ENCODE peak calls at places on chromosome X, in four cellular contexts. H, D, I and N are unnamed samples.

GRCh38 chrX:108072746-108073145 is 18.6 kb downstream of the PSMD10 start:
- DNase-seq in D (no peak), I (peak), H (no peak), N (no peak)

GRCh38 chrX:124098089-124098488 is 136.6 kb downstream of the STAG2 start:
- DNase-seq in H (no peak), D (no peak), I (peak), N (peak)

GRCh38 chrX:74250574-74250973 is 53.4 kb upstream of the ZCCHC13 start:
- DNase-seq in H (no peak), I (no peak), D (no peak), N (peak)

GRCh38 chrX:9071031-9071650 is 37.2 kb upstream of the FAM9B start:
- DNase-seq in D (no peak), H (no peak), I (peak), N (no peak)

GRCh38 chrX:9293051-9293496 is 171.8 kb upstream of the TBL1X start:
- DNase-seq in H (peak), I (no peak), D (peak), N (peak)

GRCh38 chrX:50723006-50723405 is 91.0 kb downstream of the SHROOM4 start:
- DNase-seq in D (no peak), H (no peak), I (no peak), N (no peak)

GRCh38 chrX:37873220-37873619 is 25.8 kb upstream of the DYNLT3 start:
- DNase-seq in I (no peak), H (no peak), D (no peak), N (no peak)

GRCh38 chrX:74585766-74586165 is 28.7 kb downstream of the RLIM start:
- DNase-seq in D (no peak), H (no peak), I (no peak), N (no peak)

GRCh38 chrX:46757593-46757992 is 1.3 kb downstream of the SLC9A7 start:
- DNase-seq in H (no peak), D (no peak), I (peak), N (no peak)

GRCh38 chrX:56066016-56066415 is 166.1 kb upstream of the KLF8 start:
- DNase-seq in H (no peak), D (no peak), I (no peak), N (no peak)

GRCh38 chrX:68249401-68249831 is 183.9 kb downstream of the OPHN1 start:
- DNase-seq in D (no peak), I (no peak), H (no peak), N (no peak)

GRCh38 chrX:19670321-19670750 is 155.0 kb upstream of the MAP3K15 start:
- DNase-seq in I (peak), D (no peak), H (no peak), N (no peak)

GRCh38 chrX:109475174-109475891 is 6.6 kb downstream of the GUCY2F start:
- DNase-seq in I (peak), D (peak), H (peak), N (peak)

GRCh38 chrX:17174671-17175070 is 200.3 kb upstream of the NHS start:
- DNase-seq in I (no peak), D (no peak), H (no peak), N (no peak)

GRCh38 chrX:65706041-65706828 is 38.8 kb downstream of the MSN start:
- DNase-seq in I (peak), D (no peak), H (no peak), N (peak)

GRCh38 chrX:31331045-31331444 is 259.2 kb upstream of the FTHL17 start:
- DNase-seq in D (no peak), H (no peak), I (no peak), N (no peak)

GRCh38 chrX:16785247-16786138 is 773 bp upstream of the TXLNG start:
- DNase-seq in D (no peak), H (no peak), I (no peak), N (no peak)

GRCh38 chrX:97931586-97931985 is 1047.9 kb downstream of the RPA4 start:
- DNase-seq in H (no peak), I (no peak), D (no peak), N (no peak)

GRCh38 chrX:155893513-155893912 is 12.4 kb downstream of the VAMP7 start:
- DNase-seq in H (no peak), I (no peak), D (no peak), N (no peak)

GRCh38 chrX:15343075-15343476 is 7.8 kb upstream of the PIGA start:
- DNase-seq in I (peak), D (no peak), H (no peak), N (no peak)

GRCh38 chrX:12970691-12971202 is 4.2 kb upstream of the TMSB4X start:
- DNase-seq in H (peak), D (no peak), I (peak), N (peak)

GRCh38 chrX:30635630-30636029 is 17.6 kb upstream of the GK start:
- DNase-seq in I (peak), H (no peak), D (no peak), N (no peak)

GRCh38 chrX:116823677-116824076 is 360.9 kb upstream of the CT83 start:
- DNase-seq in D (no peak), I (no peak), H (no peak), N (no peak)

GRCh38 chrX:63855896-63856295 is 70.9 kb upstream of the ARHGEF9 start:
- DNase-seq in I (peak), H (no peak), D (no peak), N (peak)

GRCh38 chrX:17637235-17637634 is 100.1 kb upstream of the SCML1 start:
- DNase-seq in I (no peak), D (no peak), H (no peak), N (no peak)

DNA sequence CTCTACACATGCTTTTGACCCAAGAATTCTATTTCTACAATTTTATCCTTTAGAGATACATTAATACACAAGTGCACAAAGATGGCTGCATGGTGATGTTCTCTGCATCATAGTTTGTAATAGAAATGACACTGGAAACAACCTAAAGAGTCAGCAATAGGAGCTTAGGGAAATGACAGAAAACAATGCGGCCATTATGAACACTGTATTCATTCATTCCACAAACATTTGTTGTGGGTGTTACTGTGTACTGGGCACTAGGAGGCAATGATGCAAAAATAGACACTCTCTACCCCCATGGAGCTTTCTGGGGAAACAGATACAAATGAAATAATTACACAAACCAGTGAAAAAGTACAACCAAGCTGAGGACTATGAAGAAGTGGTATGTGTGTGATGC is 32.0 kb downstream of the IDS start:
- DNase-seq in D (no peak), I (no peak), H (no peak), N (no peak)
- H4K8ac ChIP-seq in D (no peak), I (no peak), H (no peak), N (no peak)

DNA sequence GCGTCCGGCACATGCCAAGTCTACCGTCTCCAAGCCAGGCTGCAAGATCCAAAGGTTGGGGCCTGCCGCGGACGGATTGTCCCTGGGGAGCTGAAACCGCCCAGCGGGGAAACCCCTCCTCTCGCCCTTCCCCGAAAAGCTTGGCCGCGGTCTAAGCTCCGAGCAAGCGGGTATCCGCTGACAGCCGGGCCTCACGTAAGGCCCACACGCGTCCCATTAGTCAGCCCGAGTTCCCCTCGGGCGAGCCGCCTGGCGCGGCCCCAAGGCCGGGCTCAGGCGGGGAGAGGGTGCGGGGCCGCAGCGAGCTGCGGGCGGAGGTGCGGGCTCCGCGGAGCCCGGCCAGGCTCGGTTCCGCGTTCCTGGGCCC is 6.9 kb upstream of the BCOR start:
- DNase-seq in H (no peak), I (peak), D (no peak), N (peak)
- H2BK120ac ChIP-seq in H (no peak), I (no peak), D (no peak), N (no peak)

GRCh38 chrX:40720386-40720785 is 15.0 kb downstream of the MED14 start:
- DNase-seq in I (no peak), H (no peak), D (no peak), N (no peak)

GRCh38 chrX:40720811-40721210 is 14.5 kb downstream of the MED14 start:
- DNase-seq in D (no peak), H (no peak), I (no peak), N (no peak)

GRCh38 chrX:40721489-40722106 is 13.7 kb downstream of the MED14 start:
- DNase-seq in H (no peak), I (no peak), D (no peak), N (peak)

GRCh38 chrX:40719731-40720130 is 15.6 kb downstream of the MED14 start:
- DNase-seq in I (peak), D (no peak), H (no peak), N (no peak)

DNA sequence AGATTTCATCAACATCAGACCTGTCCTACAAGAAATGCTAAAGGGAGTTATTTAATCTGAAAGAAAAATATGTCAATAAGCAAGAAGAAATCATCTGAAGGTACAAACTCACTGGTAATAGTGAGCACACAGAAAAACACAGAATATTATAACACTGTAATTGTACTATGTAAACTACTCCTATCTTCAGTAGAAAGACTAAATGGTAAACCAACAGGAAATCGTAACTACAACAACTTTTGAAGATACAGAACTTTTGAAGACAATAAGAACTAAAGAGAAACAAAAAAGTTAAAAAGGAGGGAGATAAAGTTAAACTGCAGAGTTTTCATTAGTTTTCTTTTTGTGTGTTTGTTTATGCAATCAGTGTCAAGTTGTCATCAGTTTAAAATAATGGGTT is 12.4 kb downstream of the MED14 start:
- DNase-seq in H (no peak), D (no peak), I (no peak), N (no peak)
- H4K5ac ChIP-seq in H (no peak), D (no peak), I (no peak), N (no peak)

GRCh38 chrX:130830599-130831346 is 72.2 kb downstream of the ENOX2 start:
- DNase-seq in H (no peak), D (no peak), I (no peak), N (no peak)
- H4K8ac ChIP-seq in H (no peak), D (no peak), I (no peak), N (no peak)

DNA sequence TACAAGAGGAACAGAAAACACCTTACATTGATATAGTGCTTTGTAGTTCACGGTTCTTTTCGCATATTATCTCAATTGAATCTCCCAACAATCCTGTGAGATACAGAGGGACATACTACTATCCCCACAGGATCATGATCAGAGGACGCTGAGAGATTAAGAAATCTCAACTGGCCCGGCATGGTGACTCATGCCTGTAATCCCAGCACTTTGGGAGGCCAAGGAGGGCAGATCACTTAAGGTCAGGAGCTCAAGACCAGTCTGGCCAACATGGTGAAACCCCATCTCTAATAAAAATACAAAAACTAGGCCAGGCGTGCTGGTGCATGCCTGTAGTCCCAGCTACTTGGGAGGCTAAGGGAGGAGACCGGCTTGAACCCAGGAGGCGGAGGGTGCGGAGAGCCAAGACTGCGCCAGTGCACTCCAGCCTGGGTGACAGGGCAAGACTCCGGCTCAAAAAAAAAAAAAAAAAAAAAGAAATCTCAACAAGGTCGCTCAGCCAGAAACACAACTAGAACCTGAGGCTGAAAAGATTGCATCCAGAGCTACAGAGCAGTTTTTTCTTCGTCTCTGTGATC is 7.4 kb downstream of the APOO start:
- DNase-seq in I (no peak), D (no peak), H (no peak), N (peak)
- H2BK120ac ChIP-seq in I (no peak), D (no peak), H (no peak), N (no peak)

GRCh38 chrX:11210397-11210796 is 82.8 kb upstream of the AMELX start:
- DNase-seq in H (no peak), D (no peak), I (no peak), N (no peak)

GRCh38 chrX:11209798-11210197 is 83.4 kb upstream of the AMELX start:
- DNase-seq in I (no peak), H (no peak), D (no peak), N (no peak)

GRCh38 chrX:11212741-11213140 is 80.5 kb upstream of the AMELX start:
- DNase-seq in H (peak), I (no peak), D (peak), N (no peak)

GRCh38 chrX:11215191-11215921 is 77.9 kb upstream of the AMELX start:
- DNase-seq in I (no peak), H (peak), D (peak), N (peak)

GRCh38 chrX:11214346-11215190 is 78.6 kb upstream of the AMELX start:
- DNase-seq in D (no peak), H (no peak), I (no peak), N (no peak)
- H4K5ac ChIP-seq in D (no peak), H (no peak), I (no peak), N (no peak)